ENCODE peak calls at places on chromosome 15, in six cellular contexts. P, T, R, O, W and Y are unnamed samples.
A peak's percentile ranks its signal among the peaks of the same experiment; 100 is the strongest.

GRCh38 chr15:91887921-91888373 is 34.4 kb downstream of the SLCO3A1 start:
- DNase-seq in P (no peak), W (peak; percentile 25), T (no peak), O (no peak), R (no peak), Y (no peak)

GRCh38 chr15:67149068-67149841 is 83.9 kb downstream of the SMAD3 start:
- DNase-seq in R (no peak), O (peak; percentile 43), T (peak; percentile 59), P (no peak), W (no peak), Y (no peak)

GRCh38 chr15:40495516-40495915 is 24.7 kb downstream of the CHST14 start:
- DNase-seq in P (no peak), T (no peak), W (no peak), R (no peak), O (no peak), Y (no peak)

GRCh38 chr15:51181905-51182304 is 87.2 kb upstream of the TNFAIP8L3 start:
- DNase-seq in T (no peak), P (no peak), O (no peak), W (no peak), R (no peak), Y (no peak)

GRCh38 chr15:45023659-45024320 is 795 bp downstream of the SORD start:
- DNase-seq in W (no peak), P (no peak), T (no peak), O (no peak), R (peak; percentile 3), Y (no peak)

GRCh38 chr15:49823987-49824538 is 203.2 kb downstream of the DTWD1 start:
- DNase-seq in T (no peak), O (no peak), R (peak; percentile 32), W (no peak), P (no peak), Y (no peak)

GRCh38 chr15:81188354-81188753 is 8.3 kb upstream of the IL16 start:
- DNase-seq in P (no peak), R (no peak), T (no peak), O (no peak), W (no peak), Y (no peak)

GRCh38 chr15:65819563-65819960 is 27.5 kb upstream of the DENND4A start:
- DNase-seq in W (no peak), P (no peak), T (peak; percentile 45), R (peak; percentile 60), O (no peak), Y (no peak)

GRCh38 chr15:38589502-38589901 is 24.9 kb upstream of the RASGRP1 start:
- DNase-seq in P (no peak), O (no peak), R (peak; percentile 67), T (no peak), W (no peak), Y (no peak)

GRCh38 chr15:81893182-81893833 is 152.5 kb downstream of the MEX3B start:
- DNase-seq in T (no peak), R (peak; percentile 11), P (no peak), O (no peak), W (no peak), Y (no peak)

GRCh38 chr15:99295840-99296239 is 44.6 kb downstream of the LRRC28 start:
- DNase-seq in O (no peak), R (no peak), P (no peak), T (no peak), W (no peak), Y (no peak)

GRCh38 chr15:96583671-96584070 is 253.2 kb downstream of the NR2F2 start:
- DNase-seq in W (no peak), O (no peak), P (no peak), R (no peak), T (no peak), Y (no peak)

GRCh38 chr15:55633731-55634130 is 45.6 kb upstream of the PYGO1 start:
- DNase-seq in T (no peak), P (no peak), R (no peak), W (no peak), O (no peak), Y (no peak)

GRCh38 chr15:55630921-55631320 is 42.8 kb upstream of the PYGO1 start:
- DNase-seq in P (no peak), T (no peak), W (no peak), O (no peak), R (peak; percentile 24), Y (no peak)

GRCh38 chr15:55632434-55632833 is 44.3 kb upstream of the PYGO1 start:
- DNase-seq in R (no peak), T (no peak), W (no peak), O (no peak), P (no peak), Y (no peak)

GRCh38 chr15:55627730-55628368 is 39.7 kb upstream of the PYGO1 start:
- DNase-seq in P (no peak), O (no peak), R (peak; percentile 98), T (peak; percentile 18), W (no peak), Y (no peak)

GRCh38 chr15:55628369-55628730 is 40.2 kb upstream of the PYGO1 start:
- DNase-seq in O (no peak), R (peak; percentile 42), T (no peak), P (no peak), W (no peak), Y (no peak)
- TF ChIP-seq CTCF in O (no peak), R (no peak), T (no peak), P (no peak), W (no peak), Y (no peak)

GRCh38 chr15:70025413-70026296 is 72.1 kb downstream of the TLE3 start:
- DNase-seq in T (no peak), O (peak; percentile 73), W (no peak), R (no peak), P (no peak), Y (no peak)

GRCh38 chr15:70024521-70024920 is 73.2 kb downstream of the TLE3 start:
- DNase-seq in R (no peak), W (no peak), P (no peak), O (peak; percentile 66), T (no peak), Y (no peak)

GRCh38 chr15:70029297-70029701 is 68.4 kb downstream of the TLE3 start:
- DNase-seq in O (peak; percentile 60), R (no peak), T (no peak), W (no peak), P (no peak), Y (no peak)

GRCh38 chr15:70027518-70027917 is 70.2 kb downstream of the TLE3 start:
- DNase-seq in O (no peak), T (no peak), R (no peak), W (no peak), P (no peak), Y (no peak)

GRCh38 chr15:70026991-70027390 is 70.7 kb downstream of the TLE3 start:
- DNase-seq in R (no peak), W (no peak), T (no peak), O (peak; percentile 34), P (no peak), Y (no peak)
- TF ChIP-seq CTCF in R (no peak), W (no peak), T (no peak), O (no peak), P (no peak), Y (no peak)

GRCh38 chr15:70875001-70875782 is 17.0 kb downstream of the THAP10 start:
- DNase-seq in R (peak; percentile 54), T (no peak), W (no peak), O (no peak), P (no peak), Y (no peak)
- TF ChIP-seq CTCF in R (peak; percentile 71), T (peak; percentile 61), W (peak; percentile 64), O (peak; percentile 58), P (no peak), Y (peak; percentile 48)

GRCh38 chr15:41860049-41860828 is 21.6 kb downstream of the PLA2G4B start:
- DNase-seq in T (peak; percentile 48), O (no peak), W (no peak), P (no peak), R (peak; percentile 5), Y (no peak)
- TF ChIP-seq CTCF in T (peak; percentile 81), O (no peak), W (no peak), P (no peak), R (peak; percentile 26), Y (no peak)

DNA sequence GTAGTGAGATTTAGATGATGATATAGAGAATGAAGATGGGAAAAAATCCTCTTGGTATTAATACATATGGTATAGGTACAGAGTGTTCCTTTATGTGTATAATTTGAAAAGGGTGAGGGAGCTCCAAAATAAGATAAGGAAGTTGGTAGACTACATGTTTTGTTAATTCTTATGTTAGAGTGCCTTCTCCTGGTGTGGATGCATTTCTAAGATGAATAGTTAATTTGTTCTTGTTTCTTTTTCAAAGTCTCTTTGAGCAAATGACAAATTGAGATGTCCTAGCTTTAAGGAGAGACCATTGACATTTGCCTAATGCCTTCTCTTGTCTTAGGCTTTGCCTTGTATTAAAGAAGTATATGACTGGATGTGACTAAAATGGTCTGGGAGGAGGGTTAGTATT is 34.1 kb downstream of the AKAP13 start:
- DNase-seq in R (peak; percentile 45), W (no peak), P (no peak), T (no peak), O (no peak), Y (no peak)
- TF ChIP-seq CTCF in R (peak; percentile 8), W (no peak), P (no peak), T (no peak), O (peak; percentile 15), Y (no peak)

GRCh38 chr15:92917606-92918407 is 17.7 kb downstream of the CHD2 start:
- DNase-seq in T (peak; percentile 87), W (peak; percentile 97), R (peak; percentile 97), P (peak; percentile 78), O (peak; percentile 96), Y (peak; percentile 88)
- TF ChIP-seq CTCF in T (peak; percentile 84), W (peak; percentile 94), R (peak; percentile 80), P (peak; percentile 50), O (peak; percentile 97), Y (peak; percentile 97)

GRCh38 chr15:78904599-78905358 is 32.1 kb downstream of the MORF4L1 start:
- DNase-seq in W (no peak), O (no peak), P (no peak), T (no peak), R (no peak), Y (no peak)

GRCh38 chr15:78906310-78906608 is 33.6 kb downstream of the MORF4L1 start:
- DNase-seq in P (no peak), T (peak; percentile 30), R (peak; percentile 84), O (peak; percentile 79), W (no peak), Y (no peak)

GRCh38 chr15:78909791-78910228 is 35.0 kb downstream of the CTSH start:
- DNase-seq in R (peak; percentile 54), T (peak; percentile 42), O (no peak), W (no peak), P (no peak), Y (no peak)

GRCh38 chr15:78909160-78909695 is 35.6 kb downstream of the CTSH start:
- DNase-seq in T (no peak), W (no peak), R (no peak), P (no peak), O (no peak), Y (no peak)

GRCh38 chr15:78907577-78907976 is 34.9 kb downstream of the MORF4L1 start:
- DNase-seq in W (no peak), P (no peak), O (no peak), R (peak; percentile 24), T (peak; percentile 31), Y (no peak)
- TF ChIP-seq CTCF in W (no peak), P (no peak), O (no peak), R (peak; percentile 31), T (peak; percentile 39), Y (peak; percentile 63)

GRCh38 chr15:36585774-36586173 is 6.3 kb downstream of the CDIN1 start:
- DNase-seq in R (no peak), O (no peak), P (no peak), T (no peak), W (no peak), Y (no peak)
- TF ChIP-seq CTCF in R (no peak), O (no peak), P (no peak), T (no peak), W (no peak), Y (no peak)